ENCODE peak calls at places on chromosomes 6 and 20, in five cellular contexts. Q, T, E, R and D are unnamed samples.
A peak's percentile ranks its signal among the peaks of the same experiment; 100 is the strongest.

GRCh38 chr20:59120491-59120890 is 43.1 kb upstream of the ZNF831 start:
- DNase-seq in Q (no peak), E (no peak), T (no peak), R (no peak), D (no peak)

GRCh38 chr6:89950879-89951391 is 56.7 kb downstream of the GJA10 start:
- DNase-seq in R (peak; percentile 43), T (no peak), E (no peak), Q (no peak), D (peak; percentile 58)

GRCh38 chr20:57544838-57545564 is 15.9 kb upstream of the PCK1 start:
- DNase-seq in E (no peak), Q (no peak), R (no peak), T (no peak), D (no peak)

GRCh38 chr20:46118481-46119020 is 437 bp downstream of the CD40 start:
- DNase-seq in Q (peak; percentile 79), E (no peak), R (no peak), T (no peak), D (no peak)

GRCh38 chr6:132695773-132696172 is 18.1 kb downstream of the VNN1 start:
- DNase-seq in E (no peak), T (no peak), R (no peak), Q (no peak), D (no peak)

GRCh38 chr20:15763344-15763743 is 809.9 kb downstream of the KIF16B start:
- DNase-seq in E (peak; percentile 43), T (no peak), R (peak; percentile 9), Q (no peak), D (no peak)

GRCh38 chr20:63093966-63094766 is 87.4 kb upstream of the BHLHE23 start:
- DNase-seq in E (no peak), Q (peak; percentile 50), R (no peak), T (no peak), D (no peak)

GRCh38 chr6:42176981-42177380 is 3.8 kb downstream of the GUCA1A start:
- DNase-seq in T (no peak), Q (no peak), E (no peak), R (no peak), D (no peak)

GRCh38 chr6:39233333-39233732 is 4.1 kb upstream of the KCNK5 start:
- DNase-seq in T (no peak), E (no peak), Q (no peak), R (no peak), D (no peak)

GRCh38 chr6:109094351-109095035 is at the start of gene SESN1:
- DNase-seq in E (peak; percentile 94), R (peak; percentile 93), Q (peak; percentile 99), T (peak; percentile 98), D (peak; percentile 99)

GRCh38 chr6:109093732-109094131 is 914 bp downstream of the SESN1 start:
- DNase-seq in R (peak; percentile 3), E (peak; percentile 31), Q (no peak), T (no peak), D (no peak)

GRCh38 chr6:109087661-109088264 is 6.9 kb downstream of the SESN1 start:
- DNase-seq in Q (no peak), T (no peak), R (no peak), E (no peak), D (no peak)

GRCh38 chr6:109092074-109092473 is 2.6 kb downstream of the SESN1 start:
- DNase-seq in E (no peak), Q (no peak), T (no peak), R (no peak), D (no peak)

DNA sequence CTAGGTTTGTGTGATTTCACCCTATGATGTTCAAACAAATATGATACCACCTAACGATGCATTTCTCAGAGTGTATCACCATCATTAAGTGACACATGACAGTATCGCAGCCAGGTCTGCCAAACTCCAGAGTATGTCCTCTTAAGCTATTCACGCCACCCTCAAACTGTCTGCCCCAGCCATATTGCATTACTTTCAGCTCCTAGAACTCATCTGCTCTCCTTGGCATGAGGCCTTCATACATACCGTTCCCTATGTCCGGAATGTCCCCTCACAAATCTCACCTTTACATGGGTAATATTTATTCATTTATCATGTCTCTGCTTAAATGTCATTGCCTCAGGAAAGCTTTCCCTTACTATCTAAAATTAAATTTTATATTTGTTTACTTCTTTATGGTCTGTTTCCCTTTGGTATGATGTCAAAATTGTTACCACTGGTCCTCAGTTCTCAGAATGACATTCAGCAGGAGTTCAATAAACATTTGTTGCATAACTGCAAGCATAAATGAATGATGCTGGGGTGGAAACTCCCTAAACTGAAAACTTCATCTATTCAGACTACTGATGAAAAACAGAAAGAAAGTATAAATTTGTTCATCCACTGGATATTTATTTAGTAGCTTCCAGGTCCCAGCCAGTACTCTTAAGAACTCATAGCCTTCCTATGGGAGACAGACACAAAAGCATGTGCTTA is 3.2 kb downstream of the SESN1 start:
- DNase-seq in E (no peak), R (no peak), T (no peak), Q (no peak), D (no peak)
- H3K4me3 ChIP-seq in E (no peak overlapping the region), R (no peak overlapping the region), T (no peak overlapping the region), Q (peak overlapping the region; percentile 69), D (peak overlapping the region; percentile 71)

GRCh38 chr6:146526192-146526591 is 17.4 kb upstream of the RAB32 start:
- DNase-seq in E (peak; percentile 14), R (no peak), T (peak; percentile 30), Q (no peak), D (peak; percentile 56)
- TF ChIP-seq CTCF in E (peak; percentile 32), R (peak; percentile 18), T (peak; percentile 59), Q (no peak), D (peak; percentile 50)

DNA sequence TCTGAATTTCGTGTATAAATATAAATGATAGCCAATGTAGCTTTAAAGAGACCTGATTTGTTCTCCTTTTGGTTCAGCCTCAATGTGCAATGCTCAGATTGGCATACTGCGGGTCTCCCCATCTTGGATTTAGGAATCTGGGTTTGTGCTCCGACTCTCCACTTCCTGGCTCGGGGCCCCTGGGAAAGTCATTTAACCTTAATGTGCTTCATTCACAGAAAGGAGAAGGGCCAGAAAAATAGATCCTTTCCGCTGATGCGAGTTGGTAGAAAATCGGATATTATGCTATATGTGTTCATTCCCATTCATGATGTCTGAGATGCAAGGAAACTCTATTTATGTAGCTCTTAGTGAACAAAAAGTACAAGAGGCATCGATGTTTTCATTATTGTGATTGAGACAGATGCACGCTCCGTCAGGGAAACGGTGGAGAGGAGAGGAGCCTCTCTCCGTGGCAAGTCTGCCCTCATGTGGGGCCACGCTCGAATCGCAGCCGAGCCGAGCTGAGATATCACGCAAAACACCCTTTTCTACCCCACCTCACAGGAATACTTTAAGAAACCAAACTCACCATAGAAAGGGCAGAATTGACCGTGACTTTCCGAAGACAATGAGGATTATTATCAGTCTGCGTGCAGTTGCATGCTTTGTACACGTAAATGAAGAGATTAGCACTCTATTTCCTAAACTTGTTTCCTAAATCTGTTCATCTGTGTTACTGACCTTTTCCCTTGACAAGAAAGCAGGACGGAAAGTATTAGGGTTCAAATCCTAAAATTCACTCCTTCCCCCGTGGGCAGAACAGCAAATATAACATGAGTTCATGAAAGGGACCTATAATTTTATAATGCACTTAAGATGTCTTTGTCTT is 136.6 kb downstream of the COL9A1 start:
- DNase-seq in R (peak; percentile 0), E (peak; percentile 32), Q (peak; percentile 72), T (peak; percentile 30), D (peak; percentile 46)
- H3K4me3 ChIP-seq in R (peak overlapping the region; percentile 44), E (no peak overlapping the region), Q (no peak overlapping the region), T (no peak overlapping the region), D (peak overlapping the region; percentile 13)

GRCh38 chr6:73131706-73132105 is 93.6 kb downstream of the KHDC1L start:
- DNase-seq in T (peak; percentile 36), E (peak; percentile 9), Q (no peak), R (no peak), D (peak; percentile 14)

GRCh38 chr6:73129653-73130443 is 95.4 kb downstream of the KHDC1L start:
- DNase-seq in Q (peak; percentile 89), T (peak; percentile 74), E (peak; percentile 73), R (peak; percentile 21), D (peak; percentile 82)

GRCh38 chr6:73139681-73140080 is 85.6 kb downstream of the KHDC1L start:
- DNase-seq in E (no peak), T (no peak), R (no peak), Q (no peak), D (no peak)

GRCh38 chr6:73134588-73134987 is 90.7 kb downstream of the KHDC1L start:
- DNase-seq in Q (peak; percentile 67), R (no peak), E (peak; percentile 6), T (peak; percentile 41), D (peak; percentile 18)
- TF ChIP-seq CTCF in Q (no peak), R (no peak), E (peak; percentile 49), T (peak; percentile 27), D (peak; percentile 36)

GRCh38 chr6:16849280-16850210 is 88.3 kb upstream of the ATXN1 start:
- DNase-seq in E (peak; percentile 88), Q (no peak), T (peak; percentile 34), R (peak; percentile 92), D (peak; percentile 29)
- H3K4me3 ChIP-seq in E (no peak overlapping the region), Q (no peak overlapping the region), T (no peak overlapping the region), R (peak overlapping the region; percentile 18), D (no peak overlapping the region)

GRCh38 chr20:40472905-40473304 is 216.1 kb downstream of the MAFB start:
- DNase-seq in E (no peak), T (no peak), R (no peak), Q (no peak), D (no peak)

GRCh38 chr20:40468759-40469158 is 220.3 kb downstream of the MAFB start:
- DNase-seq in Q (no peak), E (no peak), T (no peak), R (no peak), D (no peak)

GRCh38 chr20:40467703-40468411 is 221.2 kb downstream of the MAFB start:
- DNase-seq in R (no peak), T (no peak), Q (no peak), E (no peak), D (no peak)

GRCh38 chr20:40470313-40471260 is 218.4 kb downstream of the MAFB start:
- DNase-seq in Q (peak; percentile 75), T (no peak), R (no peak), E (no peak), D (no peak)

GRCh38 chr20:40471261-40471629 is 217.8 kb downstream of the MAFB start:
- DNase-seq in T (no peak), R (no peak), E (no peak), Q (no peak), D (no peak)
- TF ChIP-seq CTCF in T (no peak), R (no peak), E (peak; percentile 17), Q (no peak), D (no peak)

DNA sequence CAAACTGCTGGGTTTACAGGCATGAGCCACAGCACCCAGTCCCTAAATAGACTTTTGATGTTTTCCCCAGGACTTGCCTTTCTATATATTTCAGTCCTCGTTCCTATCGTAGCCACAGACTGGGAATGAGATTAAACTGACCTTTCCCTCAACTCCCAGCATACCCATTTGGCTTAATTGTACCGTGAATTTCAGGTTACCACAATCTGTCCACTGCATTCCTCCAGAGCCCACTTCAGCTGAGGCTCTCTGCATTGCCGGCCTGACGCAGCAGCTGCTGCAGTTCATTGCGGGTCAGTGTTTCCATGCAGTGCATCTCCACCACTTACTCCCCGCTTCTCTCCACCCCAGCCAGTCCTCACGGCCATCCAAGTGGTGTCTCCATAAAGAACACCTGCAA is 103.2 kb upstream of the RIN2 start:
- DNase-seq in E (no peak), R (no peak), Q (no peak), T (no peak), D (no peak)
- H3K4me3 ChIP-seq in E (no peak overlapping the region), R (no peak overlapping the region), Q (no peak overlapping the region), T (no peak overlapping the region), D (no peak overlapping the region)

GRCh38 chr6:35955970-35956369 is 35.1 kb upstream of the SRPK1 start:
- DNase-seq in T (no peak), E (no peak), Q (no peak), R (no peak), D (no peak)
- TF ChIP-seq CTCF in T (peak; percentile 15), E (peak; percentile 43), Q (no peak), R (no peak), D (peak; percentile 27)